ENCODE peak calls at places on chromosomes 12 and 14, in eight cellular contexts. X is ovary, N is gastrocnemius medialis, D is stomach, T is vagina, V is upper lobe of left lung, R is right lobe of liver, W is IMR-90. Z is an unnamed sample.

GRCh38 chr12:62802981-62803380 is 132.0 kb downstream of the PPM1H start:
- DNase-seq in X (no peak), N (no peak), D (no peak), T (no peak), V (no peak), R (no peak), W (peak), Z (peak)

GRCh38 chr14:101695659-101696058 is 65.8 kb upstream of the PPP2R5C start:
- DNase-seq in X (no peak), N (no peak), D (no peak), T (no peak), V (no peak), R (no peak), W (no peak), Z (no peak)

GRCh38 chr14:61264699-61265098 is 16.4 kb downstream of the TMEM30B start:
- DNase-seq in X (no peak), N (no peak), D (no peak), T (no peak), V (no peak), R (no peak), W (no peak), Z (no peak)

GRCh38 chr14:31716208-31716607 is 155.0 kb downstream of the NUBPL start:
- DNase-seq in X (no peak), N (no peak), D (no peak), T (no peak), V (no peak), R (no peak), W (peak), Z (no peak)

GRCh38 chr14:51428981-51429380 is 188.9 kb downstream of the TMX1 start:
- DNase-seq in X (no peak), N (no peak), D (no peak), T (no peak), V (no peak), R (no peak), W (no peak), Z (no peak)

GRCh38 chr12:48349471-48349870 is 1.2 kb downstream of the ZNF641 start:
- DNase-seq in X (no peak), N (no peak), D (no peak), T (no peak), V (no peak), R (no peak), W (no peak), Z (no peak)

GRCh38 chr14:101109981-101110728 is 206.6 kb upstream of the RTL1 start:
- DNase-seq in X (peak), N (no peak), D (peak), T (peak), V (no peak), R (peak), W (no peak), Z (no peak)

GRCh38 chr14:61475316-61475715 is 153.9 kb downstream of the PRKCH start:
- DNase-seq in X (no peak), N (no peak), D (no peak), T (no peak), V (no peak), R (no peak), W (peak), Z (peak)

GRCh38 chr12:90543393-90543792 is 411.6 kb downstream of the CCER1 start:
- DNase-seq in X (no peak), N (no peak), D (no peak), T (no peak), V (no peak), R (no peak), W (peak), Z (no peak)
- TF ChIP-seq POLR2A in X (no peak), N (no peak), D (no peak), T (no peak), V (no peak), R (no peak), W (no peak), Z (no peak)

GRCh38 chr14:68784995-68785816 is 7.7 kb downstream of the ZFP36L1 start:
- DNase-seq in X (no peak), N (no peak), D (peak), T (peak), V (no peak), R (no peak), W (peak), Z (no peak)

GRCh38 chr14:68787235-68787727 is 5.6 kb downstream of the ZFP36L1 start:
- DNase-seq in X (peak), N (no peak), D (peak), T (peak), V (no peak), R (peak), W (no peak), Z (no peak)

GRCh38 chr14:68784298-68784910 is 8.5 kb downstream of the ZFP36L1 start:
- DNase-seq in X (peak), N (no peak), D (peak), T (peak), V (no peak), R (peak), W (no peak), Z (no peak)

GRCh38 chr14:68786491-68787234 is 6.2 kb downstream of the ZFP36L1 start:
- DNase-seq in X (peak), N (no peak), D (peak), T (peak), V (no peak), R (no peak), W (peak), Z (no peak)

DNA sequence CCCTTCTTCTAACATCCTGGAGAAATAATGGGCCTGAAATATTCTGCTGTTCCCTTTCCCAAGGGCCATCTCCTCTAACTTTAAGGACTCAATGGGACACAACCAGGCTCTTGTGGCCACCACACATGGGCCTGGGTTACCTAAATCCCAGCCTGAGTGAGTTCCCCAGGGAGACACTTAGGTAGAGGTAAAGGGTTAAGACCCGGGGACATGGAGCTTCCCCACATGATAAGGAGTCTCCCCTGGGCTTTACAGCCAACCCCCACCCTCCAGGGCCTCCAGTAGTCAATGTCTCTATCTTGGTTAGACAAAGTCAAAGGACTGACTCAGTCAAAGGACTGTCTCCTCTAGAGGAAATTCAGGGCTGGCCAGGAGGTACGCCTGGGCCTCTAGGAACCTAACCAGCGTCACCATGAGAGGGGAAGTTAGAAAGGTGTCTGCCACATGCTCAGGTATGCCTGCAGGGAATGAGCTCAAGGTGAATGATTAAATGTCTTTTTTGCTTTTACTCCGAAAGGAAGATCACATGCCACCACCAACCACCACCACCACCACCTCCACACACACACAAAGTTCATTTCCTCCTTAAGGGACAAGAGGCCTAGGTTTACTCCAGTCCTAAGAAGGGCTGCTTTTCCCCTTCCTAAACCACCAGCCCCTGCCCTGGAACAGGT is 6.9 kb downstream of the ZFP36L1 start:
- DNase-seq in X (peak), N (no peak), D (peak), T (peak), V (no peak), R (no peak), W (no peak), Z (peak)
- TF ChIP-seq POLR2A in X (no peak), N (no peak), D (no peak), T (no peak), V (no peak), R (no peak), W (peak), Z (no peak)

DNA sequence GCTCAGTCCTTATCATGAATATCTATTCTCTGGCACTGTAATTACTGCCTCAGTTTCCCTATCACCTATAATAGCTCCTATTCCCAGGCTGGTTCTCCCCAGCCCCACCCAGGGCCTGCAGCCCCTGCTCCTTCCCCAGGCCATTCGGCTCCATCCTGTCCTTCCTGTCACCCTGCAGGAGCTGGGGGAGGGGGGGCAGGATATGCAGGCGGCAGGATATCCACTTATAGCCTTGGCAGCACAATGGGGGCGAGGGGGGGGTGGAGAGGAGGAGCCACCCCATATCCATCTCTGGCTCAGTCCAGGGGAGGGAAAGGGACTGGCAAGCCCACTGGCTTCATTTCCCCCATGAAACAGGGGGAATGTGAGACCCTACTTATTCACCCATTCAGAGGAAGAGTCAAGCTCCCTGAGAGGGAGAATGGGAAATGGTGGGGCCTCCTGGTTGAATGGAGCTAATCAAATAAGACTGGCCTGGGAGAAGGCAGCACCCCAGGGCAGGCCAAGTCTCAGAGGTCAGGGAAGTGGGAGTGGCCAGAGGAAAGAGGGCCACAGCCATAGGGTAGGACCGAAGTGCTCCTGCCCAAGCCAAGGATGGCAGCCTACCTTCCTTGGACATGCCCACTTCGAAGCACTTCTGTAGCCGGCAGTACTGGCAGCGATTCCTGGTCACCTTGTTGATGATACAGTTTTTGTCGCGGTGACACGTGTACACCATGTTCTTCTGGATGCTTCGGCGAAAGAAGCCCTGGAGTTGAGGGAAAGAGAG is 7.8 kb upstream of the ITGB7 start:
- DNase-seq in X (no peak), N (no peak), D (no peak), T (no peak), V (no peak), R (peak), W (no peak), Z (no peak)
- TF ChIP-seq POLR2A in X (no peak), N (no peak), D (no peak), T (no peak), V (no peak), R (no peak), W (no peak), Z (no peak)

GRCh38 chr12:7444076-7444475 is at the start of gene CD163L1:
- DNase-seq in X (no peak), N (no peak), D (no peak), T (no peak), V (no peak), R (no peak), W (no peak), Z (no peak)
- TF ChIP-seq POLR2A in X (no peak), N (no peak), D (no peak), T (no peak), V (no peak), R (no peak), W (no peak), Z (no peak)

GRCh38 chr14:70742316-70742715 is 67.0 kb downstream of the MAP3K9 start:
- DNase-seq in X (no peak), N (no peak), D (no peak), T (no peak), V (peak), R (no peak), W (no peak), Z (no peak)
- TF ChIP-seq POLR2A in X (no peak), N (no peak), D (no peak), T (no peak), V (no peak), R (no peak), W (no peak), Z (no peak)

GRCh38 chr14:23009939-23010718 is at the start of gene C14orf93:
- DNase-seq in X (peak), N (peak), D (peak), T (no peak), V (peak), R (peak), W (peak), Z (peak)
- TF ChIP-seq POLR2A in X (no peak), N (peak), D (no peak), T (peak), V (peak), R (peak), W (no peak), Z (peak)

GRCh38 chr12:109926488-109927210 is 26.6 kb downstream of the TCHP start:
- DNase-seq in X (no peak), N (no peak), D (no peak), T (no peak), V (no peak), R (no peak), W (no peak), Z (no peak)
- TF ChIP-seq POLR2A in X (no peak), N (no peak), D (no peak), T (no peak), V (no peak), R (no peak), W (no peak), Z (no peak)

GRCh38 chr14:97408503-97408902 is 611.3 kb downstream of the VRK1 start:
- DNase-seq in X (no peak), N (no peak), D (no peak), T (no peak), V (no peak), R (no peak), W (no peak), Z (no peak)

GRCh38 chr14:97412933-97413574 is 615.9 kb downstream of the VRK1 start:
- DNase-seq in X (no peak), N (no peak), D (no peak), T (no peak), V (no peak), R (no peak), W (no peak), Z (no peak)

GRCh38 chr14:97411938-97412612 is 614.9 kb downstream of the VRK1 start:
- DNase-seq in X (no peak), N (no peak), D (no peak), T (no peak), V (no peak), R (no peak), W (no peak), Z (no peak)

GRCh38 chr14:97408937-97409860 is 612.0 kb downstream of the VRK1 start:
- DNase-seq in X (no peak), N (no peak), D (no peak), T (no peak), V (no peak), R (no peak), W (no peak), Z (no peak)

DNA sequence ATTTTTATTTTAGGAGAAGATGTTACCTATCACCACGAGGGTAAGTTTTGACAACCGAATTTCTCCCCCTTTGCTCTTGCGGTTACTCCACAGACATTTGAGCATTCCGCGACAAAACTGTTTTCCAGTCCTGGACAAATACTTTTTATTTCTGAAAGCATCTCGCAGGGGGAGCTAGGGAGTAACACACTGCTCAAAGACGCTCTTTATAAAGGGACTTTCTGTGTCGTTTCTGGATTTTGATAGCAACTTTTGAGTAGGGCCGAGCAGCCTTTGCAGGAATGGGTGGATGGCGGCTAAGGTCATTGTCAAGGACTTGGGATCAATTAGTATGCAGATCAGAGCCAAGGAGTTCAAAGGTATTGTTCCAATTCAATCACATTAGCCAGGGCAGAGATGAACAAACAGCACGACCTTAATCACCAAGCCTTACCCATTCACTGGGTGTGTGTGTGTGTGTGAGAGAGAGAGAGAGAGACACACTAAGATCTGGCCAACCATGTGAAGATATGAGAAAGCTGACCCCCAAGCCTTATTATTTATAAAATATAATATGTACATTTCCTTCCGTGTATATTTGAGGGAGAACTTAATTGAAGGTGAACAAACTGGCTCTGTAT is 613.6 kb downstream of the VRK1 start:
- DNase-seq in X (no peak), N (no peak), D (no peak), T (no peak), V (no peak), R (no peak), W (no peak), Z (no peak)
- TF ChIP-seq POLR2A in X (no peak), N (no peak), D (no peak), T (no peak), V (no peak), R (no peak), W (no peak), Z (no peak)

GRCh38 chr14:21454843-21455550 is 926 bp downstream of the CHD8 start:
- DNase-seq in X (no peak), N (no peak), D (no peak), T (no peak), V (no peak), R (no peak), W (peak), Z (peak)

GRCh38 chr14:21455592-21455911 is 371 bp downstream of the CHD8 start:
- DNase-seq in X (no peak), N (no peak), D (no peak), T (no peak), V (peak), R (no peak), W (no peak), Z (peak)

GRCh38 chr14:21455912-21456667 is at the start of gene CHD8:
- DNase-seq in X (peak), N (peak), D (peak), T (peak), V (peak), R (peak), W (peak), Z (peak)
- TF ChIP-seq POLR2A in X (peak), N (peak), D (no peak), T (peak), V (peak), R (peak), W (peak), Z (peak)

GRCh38 chr12:124952295-124952694 is 36.6 kb downstream of the DHX37 start:
- DNase-seq in X (no peak), N (no peak), D (no peak), T (no peak), V (peak), R (no peak), W (no peak), Z (no peak)
- TF ChIP-seq POLR2A in X (no peak), N (no peak), D (no peak), T (no peak), V (no peak), R (no peak), W (no peak), Z (no peak)

Z was measured in erythroblast.